ENCODE peak calls at places on chromosomes 3 and 15, in ten cellular contexts. M, H, D, A, F, L, X, Z, V and B are unnamed samples.

GRCh38 chr3:30273304-30274072 is 332.9 kb upstream of the TGFBR2 start:
- DNase-seq in M (no peak), H (no peak), D (no peak), A (no peak), F (no peak), L (peak), X (no peak), Z (no peak), V (no peak), B (no peak)

GRCh38 chr3:116155830-116156229 is 289.5 kb downstream of the LSAMP start:
- DNase-seq in M (no peak), H (peak), D (peak), A (no peak), F (no peak), L (peak), X (no peak), Z (no peak), V (no peak), B (no peak)

GRCh38 chr3:185786956-185787877 is 37.6 kb downstream of the IGF2BP2 start:
- DNase-seq in M (no peak), H (no peak), D (no peak), A (no peak), F (no peak), L (no peak), X (no peak), Z (no peak), V (no peak), B (no peak)

GRCh38 chr15:69664572-69665326 is 212.1 kb downstream of the RPLP1 start:
- DNase-seq in M (no peak), H (no peak), D (no peak), A (no peak), F (no peak), L (no peak), X (no peak), Z (peak), V (no peak), B (no peak)

GRCh38 chr15:44319385-44319784 is 30.9 kb downstream of the GOLM2 start:
- DNase-seq in M (no peak), H (no peak), D (no peak), A (no peak), F (no peak), L (no peak), X (peak), Z (no peak), V (no peak), B (no peak)

GRCh38 chr3:182686033-182686886 is 107.0 kb upstream of the ATP11B start:
- DNase-seq in M (no peak), H (no peak), D (no peak), A (no peak), F (no peak), L (no peak), X (no peak), Z (no peak), V (no peak), B (no peak)

GRCh38 chr3:52204337-52205073 is 6.5 kb downstream of the ALAS1 start:
- DNase-seq in M (no peak), H (no peak), D (no peak), A (peak), F (no peak), L (peak), X (no peak), Z (no peak), V (no peak), B (peak)

GRCh38 chr3:30606301-30607031 is at the start of gene TGFBR2:
- DNase-seq in M (peak), H (peak), D (peak), A (peak), F (peak), L (peak), X (peak), Z (peak), V (peak), B (peak)

GRCh38 chr3:143283432-143284128 is 164.0 kb downstream of the CHST2 start:
- DNase-seq in M (no peak), H (no peak), D (no peak), A (no peak), F (no peak), L (no peak), X (no peak), Z (no peak), V (no peak), B (peak)

GRCh38 chr3:60954049-60954448 is 297.2 kb downstream of the FHIT start:
- DNase-seq in M (no peak), H (no peak), D (no peak), A (no peak), F (no peak), L (no peak), X (no peak), Z (no peak), V (no peak), B (peak)

GRCh38 chr3:95280711-95281352 is 1218.0 kb downstream of the NSUN3 start:
- DNase-seq in M (no peak), H (no peak), D (no peak), A (no peak), F (no peak), L (no peak), X (no peak), Z (no peak), V (no peak), B (peak)

GRCh38 chr15:99291643-99292042 is 40.4 kb downstream of the LRRC28 start:
- DNase-seq in M (no peak), H (no peak), D (no peak), A (no peak), F (no peak), L (no peak), X (no peak), Z (no peak), V (no peak), B (no peak)

GRCh38 chr3:141279074-141279945 is 47.7 kb downstream of the PXYLP1 start:
- DNase-seq in M (no peak), H (peak), D (peak), A (no peak), F (no peak), L (peak), X (no peak), Z (no peak), V (no peak), B (peak)

GRCh38 chr3:171125010-171125409 is 98.5 kb upstream of the SLC2A2 start:
- DNase-seq in M (no peak), H (no peak), D (peak), A (no peak), F (no peak), L (peak), X (no peak), Z (no peak), V (no peak), B (no peak)

GRCh38 chr3:111903067-111903511 is 44.0 kb downstream of the PHLDB2 start:
- DNase-seq in M (peak), H (peak), D (peak), A (no peak), F (no peak), L (peak), X (no peak), Z (peak), V (no peak), B (peak)

GRCh38 chr15:34815836-34816235 is 20.5 kb upstream of the ACTC1 start:
- DNase-seq in M (no peak), H (no peak), D (no peak), A (no peak), F (no peak), L (peak), X (no peak), Z (no peak), V (no peak), B (no peak)

GRCh38 chr3:172061724-172062184 is 22.4 kb downstream of the FNDC3B start:
- DNase-seq in M (no peak), H (no peak), D (peak), A (no peak), F (no peak), L (peak), X (peak), Z (no peak), V (no peak), B (peak)

GRCh38 chr15:88604381-88604951 is 16.7 kb upstream of the AEN start:
- DNase-seq in M (no peak), H (peak), D (no peak), A (no peak), F (no peak), L (no peak), X (no peak), Z (no peak), V (no peak), B (no peak)

GRCh38 chr15:66935688-66936087 is 129.7 kb upstream of the SMAD3 start:
- DNase-seq in M (no peak), H (no peak), D (no peak), A (no peak), F (no peak), L (no peak), X (no peak), Z (no peak), V (no peak), B (no peak)

GRCh38 chr3:178785961-178786360 is 249.7 kb downstream of the KCNMB2 start:
- DNase-seq in M (no peak), H (no peak), D (no peak), A (no peak), F (no peak), L (no peak), X (no peak), Z (no peak), V (no peak), B (peak)

GRCh38 chr3:14775574-14775973 is 43.2 kb upstream of the FGD5 start:
- DNase-seq in M (no peak), H (no peak), D (no peak), A (no peak), F (no peak), L (no peak), X (no peak), Z (no peak), V (no peak), B (no peak)

GRCh38 chr15:75145027-75145841 is 56.4 kb upstream of the C15orf39 start:
- DNase-seq in M (no peak), H (no peak), D (no peak), A (peak), F (no peak), L (no peak), X (no peak), Z (peak), V (no peak), B (no peak)

GRCh38 chr15:85632014-85632413 is 162.7 kb downstream of the KLHL25 start:
- DNase-seq in M (no peak), H (no peak), D (no peak), A (no peak), F (no peak), L (no peak), X (no peak), Z (no peak), V (no peak), B (no peak)

GRCh38 chr3:56869157-56869889 is 67.6 kb upstream of the ARHGEF3 start:
- DNase-seq in M (no peak), H (no peak), D (no peak), A (no peak), F (no peak), L (peak), X (no peak), Z (no peak), V (no peak), B (peak)

GRCh38 chr3:183560607-183561006 is 5.1 kb upstream of the KLHL6 start:
- DNase-seq in M (no peak), H (peak), D (no peak), A (no peak), F (no peak), L (no peak), X (no peak), Z (no peak), V (no peak), B (peak)

GRCh38 chr3:156216852-156217251 is 96.5 kb downstream of the KCNAB1 start:
- DNase-seq in M (no peak), H (no peak), D (no peak), A (no peak), F (no peak), L (no peak), X (no peak), Z (no peak), V (no peak), B (no peak)

DNA sequence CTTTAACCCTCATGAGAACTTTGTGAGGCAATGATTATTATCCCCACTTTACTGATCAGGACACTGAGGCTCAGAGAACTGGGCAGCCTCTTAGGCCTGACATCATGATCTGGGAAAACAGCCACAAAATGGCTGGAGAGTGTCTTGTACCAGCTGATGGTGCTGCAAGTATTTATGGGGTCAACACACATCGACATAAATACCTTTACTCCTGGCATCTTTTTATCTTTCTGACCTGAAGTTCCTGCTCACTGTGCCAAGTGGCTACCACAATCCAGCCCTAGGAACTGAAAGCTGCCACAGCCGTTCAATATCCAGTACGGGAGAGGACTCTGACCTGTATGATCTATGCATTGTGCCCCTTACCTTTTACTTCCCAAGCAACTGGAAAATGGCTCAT is 29.2 kb upstream of the MUC13 start:
- DNase-seq in M (no peak), H (no peak), D (peak), A (no peak), F (no peak), L (no peak), X (no peak), Z (no peak), V (no peak), B (no peak)
- H3K4me3 ChIP-seq in M (no peak), H (no peak), D (no peak), A (no peak), F (no peak), L (no peak), X (no peak), Z (no peak), V (no peak), B (no peak)

GRCh38 chr3:133038731-133039398 is 674 bp downstream of the TMEM108 start:
- DNase-seq in M (no peak), H (peak), D (peak), A (no peak), F (peak), L (no peak), X (no peak), Z (no peak), V (peak), B (peak)

GRCh38 chr3:133038089-133038730 is at the start of gene TMEM108:
- DNase-seq in M (no peak), H (peak), D (peak), A (no peak), F (peak), L (peak), X (no peak), Z (peak), V (peak), B (peak)

GRCh38 chr3:133041524-133041829 is 3.3 kb downstream of the TMEM108 start:
- DNase-seq in M (no peak), H (no peak), D (no peak), A (no peak), F (no peak), L (no peak), X (no peak), Z (no peak), V (no peak), B (no peak)

GRCh38 chr3:133040696-133041523 is 2.7 kb downstream of the TMEM108 start:
- DNase-seq in M (no peak), H (peak), D (peak), A (peak), F (peak), L (peak), X (peak), Z (peak), V (peak), B (peak)

GRCh38 chr3:133037440-133037839 is 751 bp upstream of the TMEM108 start:
- DNase-seq in M (no peak), H (no peak), D (no peak), A (no peak), F (no peak), L (no peak), X (no peak), Z (no peak), V (peak), B (no peak)
- H3K4me3 ChIP-seq in M (no peak), H (peak), D (no peak), A (no peak), F (peak), L (no peak), X (no peak), Z (no peak), V (peak), B (no peak)

GRCh38 chr3:47841786-47842349 is 38.9 kb downstream of the DHX30 start:
- DNase-seq in M (no peak), H (no peak), D (no peak), A (no peak), F (no peak), L (no peak), X (no peak), Z (no peak), V (no peak), B (no peak)
- H3K4me3 ChIP-seq in M (no peak), H (no peak), D (no peak), A (no peak), F (no peak), L (no peak), X (no peak), Z (no peak), V (no peak), B (no peak)

GRCh38 chr3:194458122-194458521 is 28.7 kb downstream of the ATP13A3 start:
- DNase-seq in M (no peak), H (no peak), D (no peak), A (no peak), F (no peak), L (no peak), X (no peak), Z (no peak), V (no peak), B (no peak)
- H3K4me3 ChIP-seq in M (no peak), H (no peak), D (no peak), A (no peak), F (no peak), L (no peak), X (no peak), Z (no peak), V (no peak), B (no peak)

GRCh38 chr3:187955076-187955952 is 198.6 kb upstream of the LPP start:
- DNase-seq in M (no peak), H (no peak), D (peak), A (peak), F (no peak), L (peak), X (no peak), Z (no peak), V (peak), B (peak)
- H3K4me3 ChIP-seq in M (no peak), H (no peak), D (no peak), A (no peak), F (no peak), L (no peak), X (no peak), Z (no peak), V (no peak), B (no peak)

DNA sequence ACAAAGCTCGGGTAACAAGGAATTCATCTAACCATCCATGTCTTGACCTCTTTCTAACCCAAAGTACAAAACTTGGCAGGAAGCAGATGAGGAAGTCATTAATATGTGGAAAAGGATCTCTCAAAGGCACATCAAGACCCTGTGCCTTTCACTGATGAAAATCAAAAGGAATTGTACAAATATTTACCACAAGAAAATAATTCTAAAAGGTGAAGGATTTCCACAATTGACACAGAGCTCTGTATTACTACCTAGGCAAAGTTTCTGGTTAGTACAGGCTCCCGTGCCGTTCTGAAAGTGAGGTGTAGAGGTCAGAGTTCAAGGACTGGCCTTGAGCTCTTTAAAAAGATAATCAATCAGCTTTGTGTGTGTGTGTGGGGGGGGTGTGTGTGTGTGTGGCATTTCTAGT is 239.7 kb upstream of the ICE2 start:
- DNase-seq in M (no peak), H (no peak), D (no peak), A (no peak), F (no peak), L (no peak), X (no peak), Z (no peak), V (no peak), B (no peak)
- H3K4me3 ChIP-seq in M (no peak), H (no peak), D (no peak), A (no peak), F (no peak), L (no peak), X (no peak), Z (no peak), V (no peak), B (no peak)